ENCODE peak calls at places on chromosomes 7 and 10, in four cellular contexts. U is IMR-90, F is tibial artery, M is SJSA1. J is an unnamed sample.

GRCh38 chr10:124640538-124641231 is 103.5 kb downstream of the FAM53B start:
- DNase-seq in M (no peak), F (no peak), U (no peak), J (no peak)

GRCh38 chr7:131603932-131604331 is 47.5 kb upstream of the PODXL start:
- DNase-seq in F (no peak), M (peak; percentile 41), U (no peak), J (no peak)

GRCh38 chr10:47336387-47337134 is 11.6 kb upstream of the RBP3 start:
- DNase-seq in U (peak; percentile 82), F (peak; percentile 31), M (peak; percentile 28), J (no peak)

GRCh38 chr7:78510580-78511188 is 712.1 kb downstream of the PHTF2 start:
- DNase-seq in M (no peak), U (peak; percentile 67), F (no peak), J (no peak)

GRCh38 chr10:124640056-124640455 is 104.1 kb downstream of the FAM53B start:
- DNase-seq in F (no peak), U (no peak), M (no peak), J (no peak)

GRCh38 chr10:9305018-9305655 is 1250.6 kb downstream of the GATA3 start:
- DNase-seq in M (peak; percentile 4), F (no peak), U (peak; percentile 19), J (no peak)

GRCh38 chr10:70927221-70927943 is 39.0 kb upstream of the PCBD1 start:
- DNase-seq in M (no peak), F (no peak), U (peak; percentile 19), J (no peak)

GRCh38 chr10:49039409-49039808 is 75.9 kb downstream of the VSTM4 start:
- DNase-seq in U (no peak), F (no peak), M (no peak), J (no peak)

GRCh38 chr7:91264083-91264923 is at the start of gene FZD1:
- DNase-seq in F (peak; percentile 99), U (peak; percentile 99), M (peak; percentile 99), J (no peak)

GRCh38 chr7:13687500-13687899 is 302.0 kb downstream of the ETV1 start:
- DNase-seq in F (no peak), U (no peak), M (no peak), J (no peak)

DNA sequence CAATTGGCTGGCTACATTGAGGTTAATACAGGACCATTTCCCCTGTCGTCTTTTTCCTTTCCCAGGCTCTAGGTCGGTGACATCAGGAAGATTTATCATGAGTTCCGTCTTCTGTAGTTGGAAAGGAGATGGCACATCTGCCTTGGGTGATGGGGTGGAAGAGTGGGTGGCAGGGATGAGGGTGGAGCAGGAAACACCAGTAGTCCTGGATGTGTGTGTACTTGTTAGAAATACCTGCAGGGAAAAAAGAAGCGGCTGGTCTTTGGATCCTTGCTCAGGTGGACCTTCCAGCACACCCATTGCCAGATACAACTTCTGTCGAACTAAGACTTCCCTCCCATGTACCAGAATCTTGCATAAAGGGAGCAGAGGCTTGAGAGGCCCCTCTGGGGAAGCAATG is 516.9 kb upstream of the GALNT17 start:
- DNase-seq in U (no peak), M (no peak), F (no peak), J (no peak)
- H3K4me1 ChIP-seq in U (no peaks in the 10 kb centered on the region), M (no peaks in the 10 kb centered on the region), F (peaks cover 9% of the 10 kb centered on the region), J (no peaks in the 10 kb centered on the region)

GRCh38 chr10:100745882-100746412 is 565 bp downstream of the PAX2 start:
- DNase-seq in M (no peak), F (no peak), U (no peak), J (no peak)

GRCh38 chr10:100744980-100745881 is at the start of gene PAX2:
- DNase-seq in U (no peak), F (no peak), M (no peak), J (no peak)

GRCh38 chr10:100742936-100743335 is 2.4 kb upstream of the PAX2 start:
- DNase-seq in F (no peak), U (no peak), M (no peak), J (no peak)

GRCh38 chr10:100743626-100744135 is 1.7 kb upstream of the PAX2 start:
- DNase-seq in M (no peak), F (no peak), U (peak; percentile 55), J (peak; percentile 41)

DNA sequence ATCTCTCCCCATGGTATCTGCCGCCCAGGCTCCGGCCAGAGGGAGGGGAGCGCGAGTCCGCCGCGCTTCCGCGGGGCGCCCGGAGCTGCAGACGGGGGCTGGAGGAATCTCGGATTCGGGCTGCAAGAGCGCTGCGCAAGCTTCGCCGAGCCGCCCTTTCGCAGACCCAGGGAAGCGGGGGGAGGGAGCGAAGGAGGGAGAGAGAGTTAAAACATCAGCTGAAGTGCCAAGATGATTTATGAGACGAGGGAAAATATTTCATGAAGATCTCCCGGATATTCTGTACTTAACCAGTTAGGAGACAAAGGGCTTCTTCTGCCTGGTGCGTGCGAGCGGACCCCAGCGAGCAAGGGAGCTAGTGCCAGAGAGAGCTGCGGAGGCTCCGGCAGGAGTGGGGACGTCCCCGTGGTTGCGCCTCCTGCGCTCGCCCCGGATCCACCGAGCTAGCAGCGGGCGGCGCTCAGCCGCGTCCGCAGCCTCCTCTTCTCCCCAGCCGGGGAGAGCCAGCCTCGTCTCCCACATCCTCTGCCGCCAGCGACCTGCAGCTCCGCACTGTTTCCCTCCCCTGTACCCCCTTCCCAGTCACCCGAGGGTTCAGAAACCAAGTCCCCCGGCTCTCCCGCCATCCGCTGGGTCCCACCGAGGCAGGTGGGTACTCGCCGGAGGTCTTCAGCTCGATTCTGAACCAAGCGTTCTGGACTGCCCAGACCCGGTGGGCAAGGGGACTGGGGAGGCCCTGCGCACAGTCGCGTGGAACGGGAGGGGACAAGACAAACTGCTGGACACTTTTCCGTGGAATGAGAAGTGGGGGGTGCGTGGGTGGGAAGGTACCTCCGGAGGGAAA is 1.0 kb upstream of the PAX2 start:
- DNase-seq in F (no peak), M (no peak), U (no peak), J (no peak)
- H3K27ac ChIP-seq in F (no peak overlapping the region), M (no peak overlapping the region), U (no peak overlapping the region), J (no peak overlapping the region)

GRCh38 chr7:129777993-129778769 is 166.7 kb downstream of the NRF1 start:
- DNase-seq in F (no peak), M (no peak), U (no peak), J (no peak)
- H3K4me3 ChIP-seq in F (no peak overlapping the region), M (no peak overlapping the region), U (no peak overlapping the region), J (no peak overlapping the region)

GRCh38 chr10:62081322-62081945 is 179.9 kb downstream of the ARID5B start:
- DNase-seq in U (no peak), M (no peak), F (no peak), J (no peak)

GRCh38 chr10:62082270-62082669 is 180.8 kb downstream of the ARID5B start:
- DNase-seq in M (no peak), U (no peak), F (no peak), J (no peak)

GRCh38 chr10:62082729-62083412 is 181.4 kb downstream of the ARID5B start:
- DNase-seq in M (no peak), F (no peak), U (peak; percentile 74), J (peak; percentile 23)

GRCh38 chr10:62079885-62080559 is 178.5 kb downstream of the ARID5B start:
- DNase-seq in M (no peak), U (no peak), F (no peak), J (no peak)

GRCh38 chr10:62080905-62081304 is 179.4 kb downstream of the ARID5B start:
- DNase-seq in M (no peak), U (no peak), F (no peak), J (no peak)
- H3K4me1 ChIP-seq in M (peaks cover 58% of the 10 kb centered on the region), U (peaks cover 42% of the 10 kb centered on the region), F (peaks cover 55% of the 10 kb centered on the region), J (peaks cover 35% of the 10 kb centered on the region)